ENCODE peak calls at places on chromosomes 3 and 15, in five cellular contexts. One of them, this sample, is unnamed.

GRCh38 chr3:169118666-169119370 is 544.7 kb downstream of the MECOM start:
- DNase-seq in RWPE1: no peak
- DNase-seq in HFFc6: peak; percentile 36
- DNase-seq in stimulated activated CD4-positive, alpha-beta T cell treated with anti-CD3 and anti-CD28 coated beads, Interleukin-4, amount 100 ng/mL, for 48 hours: no peak
- DNase-seq in gastrocnemius medialis: no peak
- DNase-seq in this sample: no peak

GRCh38 chr3:61627768-61628185 is 66.4 kb downstream of the PTPRG start:
- DNase-seq in RWPE1: peak; percentile 51
- DNase-seq in HFFc6: peak; percentile 92
- DNase-seq in stimulated activated CD4-positive, alpha-beta T cell treated with anti-CD3 and anti-CD28 coated beads, Interleukin-4, amount 100 ng/mL, for 48 hours: no peak
- DNase-seq in gastrocnemius medialis: no peak
- DNase-seq in this sample: no peak

GRCh38 chr3:147410518-147411234 is 1.5 kb downstream of the ZIC1 start:
- DNase-seq in RWPE1: no peak
- DNase-seq in HFFc6: peak; percentile 68
- DNase-seq in stimulated activated CD4-positive, alpha-beta T cell treated with anti-CD3 and anti-CD28 coated beads, Interleukin-4, amount 100 ng/mL, for 48 hours: no peak
- DNase-seq in gastrocnemius medialis: no peak
- DNase-seq in this sample: no peak

GRCh38 chr3:183185696-183186095 is 23.2 kb upstream of the LAMP3 start:
- DNase-seq in RWPE1: peak; percentile 51
- DNase-seq in HFFc6: peak; percentile 76
- DNase-seq in stimulated activated CD4-positive, alpha-beta T cell treated with anti-CD3 and anti-CD28 coated beads, Interleukin-4, amount 100 ng/mL, for 48 hours: no peak
- DNase-seq in gastrocnemius medialis: no peak
- DNase-seq in this sample: no peak

GRCh38 chr3:185757176-185757575 is 67.7 kb downstream of the IGF2BP2 start:
- DNase-seq in RWPE1: no peak
- DNase-seq in HFFc6: peak; percentile 63
- DNase-seq in stimulated activated CD4-positive, alpha-beta T cell treated with anti-CD3 and anti-CD28 coated beads, Interleukin-4, amount 100 ng/mL, for 48 hours: no peak
- DNase-seq in gastrocnemius medialis: no peak
- DNase-seq in this sample: no peak

GRCh38 chr15:47750030-47750739 is 32.9 kb downstream of the SEMA6D start:
- DNase-seq in RWPE1: peak; percentile 75
- DNase-seq in HFFc6: peak; percentile 85
- DNase-seq in stimulated activated CD4-positive, alpha-beta T cell treated with anti-CD3 and anti-CD28 coated beads, Interleukin-4, amount 100 ng/mL, for 48 hours: no peak
- DNase-seq in gastrocnemius medialis: no peak
- DNase-seq in this sample: no peak

GRCh38 chr15:26724381-26724780 is 48.5 kb downstream of the GABRB3 start:
- DNase-seq in RWPE1: no peak
- DNase-seq in HFFc6: no peak
- DNase-seq in stimulated activated CD4-positive, alpha-beta T cell treated with anti-CD3 and anti-CD28 coated beads, Interleukin-4, amount 100 ng/mL, for 48 hours: no peak
- DNase-seq in gastrocnemius medialis: no peak
- DNase-seq in this sample: no peak

GRCh38 chr15:66964111-66964738 is 101.2 kb upstream of the SMAD3 start:
- DNase-seq in RWPE1: no peak
- DNase-seq in HFFc6: no peak
- DNase-seq in stimulated activated CD4-positive, alpha-beta T cell treated with anti-CD3 and anti-CD28 coated beads, Interleukin-4, amount 100 ng/mL, for 48 hours: no peak
- DNase-seq in gastrocnemius medialis: no peak
- DNase-seq in this sample: no peak

GRCh38 chr3:186953011-186953487 is 22.7 kb downstream of the ST6GAL1 start:
- DNase-seq in RWPE1: no peak
- DNase-seq in HFFc6: peak; percentile 30
- DNase-seq in stimulated activated CD4-positive, alpha-beta T cell treated with anti-CD3 and anti-CD28 coated beads, Interleukin-4, amount 100 ng/mL, for 48 hours: no peak
- DNase-seq in gastrocnemius medialis: no peak
- DNase-seq in this sample: no peak

GRCh38 chr15:43317566-43318184 is 12.7 kb downstream of the LCMT2 start:
- DNase-seq in RWPE1: no peak
- DNase-seq in HFFc6: no peak
- DNase-seq in stimulated activated CD4-positive, alpha-beta T cell treated with anti-CD3 and anti-CD28 coated beads, Interleukin-4, amount 100 ng/mL, for 48 hours: no peak
- DNase-seq in gastrocnemius medialis: no peak
- DNase-seq in this sample: no peak

GRCh38 chr3:42063886-42064285 is 27.3 kb upstream of the TRAK1 start:
- DNase-seq in RWPE1: peak; percentile 51
- DNase-seq in HFFc6: peak; percentile 98
- DNase-seq in stimulated activated CD4-positive, alpha-beta T cell treated with anti-CD3 and anti-CD28 coated beads, Interleukin-4, amount 100 ng/mL, for 48 hours: no peak
- DNase-seq in gastrocnemius medialis: no peak
- DNase-seq in this sample: no peak

GRCh38 chr3:112378989-112379692 is 46.2 kb downstream of the CD200 start:
- DNase-seq in RWPE1: peak; percentile 78
- DNase-seq in HFFc6: no peak
- DNase-seq in stimulated activated CD4-positive, alpha-beta T cell treated with anti-CD3 and anti-CD28 coated beads, Interleukin-4, amount 100 ng/mL, for 48 hours: no peak
- DNase-seq in gastrocnemius medialis: no peak
- DNase-seq in this sample: no peak

GRCh38 chr3:139302084-139302800 is 41.6 kb upstream of the MRPS22 start:
- DNase-seq in RWPE1: peak; percentile 80
- DNase-seq in HFFc6: peak; percentile 100
- DNase-seq in stimulated activated CD4-positive, alpha-beta T cell treated with anti-CD3 and anti-CD28 coated beads, Interleukin-4, amount 100 ng/mL, for 48 hours: no peak
- DNase-seq in gastrocnemius medialis: peak; percentile 38
- DNase-seq in this sample: no peak

GRCh38 chr3:194928831-194929594 is 243.3 kb downstream of the FAM43A start:
- DNase-seq in RWPE1: no peak
- DNase-seq in HFFc6: no peak
- DNase-seq in stimulated activated CD4-positive, alpha-beta T cell treated with anti-CD3 and anti-CD28 coated beads, Interleukin-4, amount 100 ng/mL, for 48 hours: no peak
- DNase-seq in gastrocnemius medialis: no peak
- DNase-seq in this sample: peak; percentile 33

GRCh38 chr3:132180337-132180791 is 136.8 kb upstream of the ACP3 start:
- DNase-seq in RWPE1: peak; percentile 57
- DNase-seq in HFFc6: peak; percentile 65
- DNase-seq in stimulated activated CD4-positive, alpha-beta T cell treated with anti-CD3 and anti-CD28 coated beads, Interleukin-4, amount 100 ng/mL, for 48 hours: no peak
- DNase-seq in gastrocnemius medialis: no peak
- DNase-seq in this sample: peak; percentile 5

GRCh38 chr15:46277994-46278885 is 643.4 kb downstream of the SQOR start:
- DNase-seq in RWPE1: no peak
- DNase-seq in HFFc6: no peak
- DNase-seq in stimulated activated CD4-positive, alpha-beta T cell treated with anti-CD3 and anti-CD28 coated beads, Interleukin-4, amount 100 ng/mL, for 48 hours: no peak
- DNase-seq in gastrocnemius medialis: no peak
- DNase-seq in this sample: no peak

GRCh38 chr15:39511000-39511914 is 69.6 kb upstream of the THBS1 start:
- DNase-seq in RWPE1: peak; percentile 59
- DNase-seq in HFFc6: peak; percentile 87
- DNase-seq in stimulated activated CD4-positive, alpha-beta T cell treated with anti-CD3 and anti-CD28 coated beads, Interleukin-4, amount 100 ng/mL, for 48 hours: no peak
- DNase-seq in gastrocnemius medialis: no peak
- DNase-seq in this sample: no peak

GRCh38 chr15:89419370-89419984 is 76.9 kb downstream of the RHCG start:
- DNase-seq in RWPE1: peak; percentile 62
- DNase-seq in HFFc6: peak; percentile 17
- DNase-seq in stimulated activated CD4-positive, alpha-beta T cell treated with anti-CD3 and anti-CD28 coated beads, Interleukin-4, amount 100 ng/mL, for 48 hours: no peak
- DNase-seq in gastrocnemius medialis: no peak
- DNase-seq in this sample: no peak

GRCh38 chr3:153247331-153248311 is 85.6 kb downstream of the RAP2B start:
- DNase-seq in RWPE1: no peak
- DNase-seq in HFFc6: no peak
- DNase-seq in stimulated activated CD4-positive, alpha-beta T cell treated with anti-CD3 and anti-CD28 coated beads, Interleukin-4, amount 100 ng/mL, for 48 hours: no peak
- DNase-seq in gastrocnemius medialis: peak; percentile 5
- DNase-seq in this sample: no peak

GRCh38 chr15:84949845-84950569 is 31.6 kb upstream of the PDE8A start:
- DNase-seq in RWPE1: no peak
- DNase-seq in HFFc6: no peak
- DNase-seq in stimulated activated CD4-positive, alpha-beta T cell treated with anti-CD3 and anti-CD28 coated beads, Interleukin-4, amount 100 ng/mL, for 48 hours: no peak
- DNase-seq in gastrocnemius medialis: no peak
- DNase-seq in this sample: no peak

This sample was measured in H1.